ENCODE peak calls at places on chromosomes 13 and 19, in four cellular contexts. K, U, T and P are unnamed samples.

GRCh38 chr19:7978196-7978825 is 27.1 kb downstream of the ELAVL1 start:
- DNase-seq in T (no peak), K (peak; percentile 42), U (no peak), P (no peak)

GRCh38 chr13:44306401-44307192 is 67.0 kb upstream of the SERP2 start:
- DNase-seq in U (no peak), T (no peak), K (peak; percentile 98), P (no peak)

GRCh38 chr13:97880298-97880675 is 73.2 kb upstream of the IPO5 start:
- DNase-seq in T (no peak), K (no peak), U (no peak), P (no peak)

GRCh38 chr13:98484289-98485219 is 92.4 kb downstream of the STK24 start:
- DNase-seq in T (peak; percentile 91), K (peak; percentile 100), U (peak; percentile 77), P (no peak)

GRCh38 chr19:30307191-30307974 is 64.8 kb upstream of the ZNF536 start:
- DNase-seq in U (no peak), K (no peak), T (no peak), P (no peak)

GRCh38 chr13:112905990-112906641 is 62.9 kb upstream of the MCF2L start:
- DNase-seq in T (no peak), K (peak; percentile 67), U (peak; percentile 9), P (no peak)

GRCh38 chr13:96982672-96983071 is 11.6 kb downstream of the OXGR1 start:
- DNase-seq in K (peak; percentile 8), U (no peak), T (no peak), P (no peak)

GRCh38 chr13:50990050-50990449 is 80.5 kb downstream of the RNASEH2B start:
- DNase-seq in U (no peak), K (no peak), T (no peak), P (no peak)

GRCh38 chr13:30752201-30752797 is 17.0 kb downstream of the ALOX5AP start:
- DNase-seq in K (peak; percentile 13), T (no peak), U (no peak), P (no peak)

GRCh38 chr19:10142701-10143375 is 23.1 kb upstream of the EIF3G start:
- DNase-seq in K (no peak), U (no peak), T (no peak), P (no peak)

GRCh38 chr13:46617382-46617781 is 64.4 kb downstream of the LRCH1 start:
- DNase-seq in K (no peak), U (no peak), T (no peak), P (no peak)

GRCh38 chr19:42120276-42121010 is 11.8 kb downstream of the POU2F2 start:
- DNase-seq in K (no peak), T (no peak), U (no peak), P (no peak)

GRCh38 chr13:42819712-42820111 is 38.3 kb downstream of the FAM216B start:
- DNase-seq in T (no peak), U (no peak), K (no peak), P (no peak)

GRCh38 chr19:16836115-16836905 is 7.1 kb downstream of the SIN3B start:
- DNase-seq in U (no peak), K (peak; percentile 72), T (no peak), P (no peak)

GRCh38 chr19:55766466-55766865 is 2.5 kb upstream of the RFPL4AL1 start:
- DNase-seq in K (no peak), U (no peak), T (no peak), P (no peak)

GRCh38 chr19:22532388-22533310 is 101.5 kb upstream of the ZNF492 start:
- DNase-seq in K (no peak), U (peak; percentile 88), T (peak; percentile 25), P (no peak)

GRCh38 chr13:93965587-93965986 is 513.9 kb downstream of the DCT start:
- DNase-seq in T (no peak), K (no peak), U (no peak), P (no peak)

GRCh38 chr19:35139618-35139943 is 957 bp downstream of the FXYD1 start:
- DNase-seq in K (no peak), U (no peak), T (no peak), P (no peak)

GRCh38 chr19:5547881-5548280 is 19.9 kb downstream of the TINCR start:
- DNase-seq in K (peak; percentile 63), U (no peak), T (no peak), P (no peak)
- TF ChIP-seq CTCF in K (peak; percentile 76), U (no peak), T (no peak), P (peak; percentile 79)

DNA sequence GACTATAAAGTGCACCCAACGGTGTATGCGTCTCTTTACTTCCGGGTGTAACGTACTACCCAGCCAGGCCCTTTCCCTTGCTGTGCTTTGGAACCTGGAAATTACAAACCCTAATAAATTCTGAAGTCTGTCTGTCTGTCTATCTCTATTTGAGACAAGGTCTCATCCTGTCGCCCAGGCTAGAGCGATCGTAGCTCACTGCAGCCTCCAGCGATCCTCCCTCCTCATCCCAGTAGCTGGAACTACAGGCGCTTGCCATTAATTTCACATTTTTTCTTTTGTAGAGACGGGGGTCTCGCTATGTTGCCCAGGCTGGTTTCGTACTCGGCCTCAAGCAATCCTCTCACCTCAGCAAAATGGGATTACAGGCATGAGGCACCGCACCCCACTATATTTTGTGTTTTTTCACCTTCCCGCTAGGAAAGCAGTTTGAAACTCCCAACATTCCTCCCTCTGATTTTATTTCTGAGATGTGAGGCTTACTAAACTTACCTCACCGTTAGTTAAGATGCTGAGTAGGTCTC is 471 bp upstream of the RNF6 start:
- DNase-seq in T (no peak), K (no peak), U (no peak), P (no peak)
- TF ChIP-seq CTCF in T (no peak), K (no peak), U (no peak), P (no peak)

DNA sequence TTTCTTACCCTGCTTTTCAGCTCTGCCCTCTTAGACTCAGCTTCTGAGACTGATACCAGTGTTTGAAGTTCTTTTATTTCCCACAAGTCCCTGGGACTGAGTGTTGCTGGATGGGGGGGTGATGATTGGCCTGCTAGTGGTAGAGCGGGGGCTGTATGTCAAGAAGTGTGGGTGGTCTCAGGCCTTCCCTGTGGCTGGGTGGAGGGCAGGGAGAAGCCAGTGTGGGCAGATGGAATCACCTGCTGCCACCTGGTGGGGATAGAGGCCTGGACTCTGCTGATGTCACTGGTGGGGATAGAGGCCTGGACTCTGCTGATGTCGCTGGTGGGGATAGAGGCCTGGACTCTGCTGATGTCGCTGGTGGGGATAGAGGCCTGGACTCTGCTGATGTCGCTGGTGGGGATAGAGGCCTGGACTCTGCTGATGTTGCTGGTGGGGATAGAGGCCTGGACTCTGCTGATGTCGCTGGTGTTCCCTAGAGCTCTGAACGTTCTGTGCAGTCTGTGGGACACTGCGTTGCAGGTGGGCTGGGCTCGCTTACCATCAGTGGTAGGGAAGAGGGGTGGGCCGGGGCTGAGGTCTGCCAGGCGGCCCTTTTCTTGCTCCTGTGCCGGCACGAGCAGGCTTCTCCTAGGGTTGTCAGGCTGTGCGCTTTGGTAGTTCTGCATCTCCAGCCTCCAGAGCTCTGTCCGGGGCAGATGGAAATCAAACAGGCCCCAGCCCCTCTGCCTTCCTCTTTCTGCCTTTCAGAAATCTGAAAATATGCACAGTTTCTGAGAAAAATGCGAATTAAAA is 101.3 kb downstream of the ARHGEF7 start:
- DNase-seq in T (no peak), K (peak; percentile 50), U (no peak), P (no peak)
- TF ChIP-seq CTCF in T (no peak), K (peak; percentile 63), U (no peak), P (peak; percentile 78)

DNA sequence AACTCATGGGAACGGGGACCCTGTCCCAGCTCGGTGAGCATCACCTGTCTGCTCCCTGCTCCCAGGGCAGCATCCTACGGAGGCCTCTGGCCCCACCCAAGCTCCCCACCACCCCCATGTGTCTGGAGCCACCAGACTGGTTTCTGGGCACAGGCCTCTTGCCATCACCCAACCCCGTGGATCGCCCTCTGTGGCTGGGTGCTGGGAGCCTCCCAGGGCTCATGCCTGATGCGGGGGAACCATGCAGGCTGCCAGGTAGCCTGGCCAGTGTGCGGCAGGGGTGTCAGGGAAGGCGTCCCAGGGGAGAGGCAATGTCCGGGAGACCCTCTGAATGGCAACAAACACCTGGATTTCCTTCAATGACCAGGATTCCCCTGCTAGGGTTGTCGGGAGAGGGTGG is 2.7 kb downstream of the MICOS13 start:
- DNase-seq in T (no peak), K (no peak), U (no peak), P (no peak)
- TF ChIP-seq CTCF in T (no peak), K (no peak), U (no peak), P (no peak)

GRCh38 chr19:51259348-51260245 is 8.7 kb downstream of the SIGLECL1 start:
- DNase-seq in U (no peak), K (peak; percentile 24), T (peak; percentile 19), P (no peak)
- TF ChIP-seq CTCF in U (no peak), K (peak; percentile 63), T (no peak), P (peak; percentile 69)